ENCODE peak calls at places on chromosome 4, in four cellular contexts. M is HepG2, Y is K562, U is SK-N-SH. D is an unnamed sample.

GRCh38 chr4:183838987-183839712 is 66.0 kb upstream of the STOX2 start:
- DNase-seq in Y (no peak), U (peak; percentile 56), M (no peak), D (no peak)

GRCh38 chr4:6916587-6917444 is 7.2 kb downstream of the TBC1D14 start:
- DNase-seq in U (no peak), M (no peak), Y (peak; percentile 82), D (peak; percentile 7)

GRCh38 chr4:122963222-122963621 is 40.8 kb upstream of the NUDT6 start:
- DNase-seq in U (no peak), Y (no peak), M (no peak), D (no peak)

GRCh38 chr4:87559090-87559837 is 30.1 kb upstream of the SPARCL1 start:
- DNase-seq in M (no peak), Y (no peak), U (peak; percentile 40), D (peak; percentile 22)

GRCh38 chr4:152245706-152246105 is 290.2 kb downstream of the FBXW7 start:
- DNase-seq in Y (no peak), M (no peak), U (no peak), D (no peak)

GRCh38 chr4:146098397-146098796 is 77.1 kb upstream of the LSM6 start:
- DNase-seq in M (no peak), Y (no peak), U (no peak), D (no peak)

GRCh38 chr4:6332042-6332668 is 62.5 kb downstream of the WFS1 start:
- DNase-seq in Y (peak; percentile 66), M (no peak), U (peak; percentile 84), D (peak; percentile 82)

GRCh38 chr4:152901205-152901604 is 34.9 kb upstream of the FHDC1 start:
- DNase-seq in M (no peak), Y (no peak), U (no peak), D (no peak)

GRCh38 chr4:150173854-150174398 is 95.7 kb downstream of the DCLK2 start:
- DNase-seq in M (no peak), U (no peak), Y (no peak), D (no peak)

GRCh38 chr4:51842167-51842553 is 793 bp upstream of the DCUN1D4 start:
- DNase-seq in U (peak; percentile 47), M (no peak), Y (no peak), D (no peak)

GRCh38 chr4:140567722-140568121 is 1.0 kb downstream of the UCP1 start:
- DNase-seq in M (no peak), U (peak; percentile 32), Y (no peak), D (peak; percentile 37)

GRCh38 chr4:122914938-122915337 is 7.5 kb downstream of the NUDT6 start:
- DNase-seq in Y (no peak), M (no peak), U (no peak), D (no peak)

GRCh38 chr4:24753519-24753918 is 41.9 kb upstream of the SOD3 start:
- DNase-seq in M (no peak), U (no peak), Y (no peak), D (no peak)

GRCh38 chr4:165378763-165379631 is at the start of gene CPE:
- DNase-seq in Y (no peak), M (peak; percentile 81), U (peak; percentile 95), D (peak; percentile 72)

GRCh38 chr4:124566030-124566429 is 146.5 kb downstream of the ANKRD50 start:
- DNase-seq in M (no peak), U (no peak), Y (no peak), D (no peak)

GRCh38 chr4:107699466-107700206 is 20.4 kb downstream of the PAPSS1 start:
- DNase-seq in Y (no peak), M (no peak), U (no peak), D (no peak)

GRCh38 chr4:6504900-6505496 is 32.6 kb upstream of the PPP2R2C start:
- DNase-seq in Y (no peak), M (no peak), U (no peak), D (no peak)

GRCh38 chr4:85039526-85039925 is 73.0 kb upstream of the WDFY3 start:
- DNase-seq in Y (no peak), M (no peak), U (no peak), D (no peak)

GRCh38 chr4:128793859-128794667 is 15.4 kb upstream of the JADE1 start:
- DNase-seq in Y (no peak), U (no peak), M (no peak), D (no peak)
- TF ChIP-seq FOXJ3 in Y (no peak), U (no peak), M (no peak), D (no peak)

DNA sequence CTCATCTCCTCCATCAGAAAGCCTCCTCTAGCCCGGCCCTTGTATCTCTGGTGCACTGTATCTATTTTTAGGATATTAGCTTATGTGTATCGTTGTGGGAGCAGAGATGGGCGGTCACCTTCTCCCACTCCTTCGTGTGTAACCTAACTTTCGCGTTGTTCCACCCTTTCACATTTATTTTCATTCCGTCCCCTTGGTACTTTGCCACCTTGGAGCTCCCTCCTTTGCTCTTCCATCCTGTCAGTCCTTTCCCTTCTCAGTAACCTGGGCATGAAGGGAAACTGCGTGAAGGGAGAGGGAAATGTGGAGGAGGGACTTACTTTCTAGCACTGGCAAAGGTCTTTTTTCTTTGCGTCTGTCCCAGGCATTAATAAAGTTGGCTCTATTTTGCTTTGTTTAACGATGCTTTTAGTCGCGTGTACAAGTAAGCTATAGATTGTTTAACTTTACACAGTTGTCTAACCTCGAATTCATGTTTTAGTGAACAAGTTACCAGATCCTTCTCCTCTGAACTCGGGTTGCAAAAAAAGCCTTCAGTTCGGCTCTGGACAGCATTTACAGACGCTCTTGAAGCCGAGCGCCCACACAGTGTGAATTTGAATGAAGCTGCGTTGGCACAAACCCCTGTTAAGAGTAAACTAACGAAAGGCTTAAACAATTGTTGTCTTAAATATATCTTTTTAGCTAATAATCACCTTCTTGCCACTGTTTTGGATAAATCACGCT is 3.9 kb downstream of the PCDH10 start:
- DNase-seq in M (no peak), Y (no peak), U (no peak), D (no peak)
- TF ChIP-seq FOXJ3 in M (no peak), Y (no peak), U (no peak), D (no peak)

GRCh38 chr4:109248322-109248895 is 54.0 kb downstream of the COL25A1 start:
- DNase-seq in Y (no peak), M (no peak), U (no peak), D (no peak)

GRCh38 chr4:109254845-109255244 is 47.6 kb downstream of the COL25A1 start:
- DNase-seq in Y (no peak), U (no peak), M (no peak), D (no peak)

GRCh38 chr4:109256847-109257246 is 45.6 kb downstream of the COL25A1 start:
- DNase-seq in U (no peak), M (no peak), Y (no peak), D (no peak)

GRCh38 chr4:109251396-109251795 is 51.1 kb downstream of the COL25A1 start:
- DNase-seq in M (peak; percentile 3), U (no peak), Y (no peak), D (no peak)
- TF ChIP-seq FOXJ3 in M (no peak), U (no peak), Y (no peak), D (no peak)

GRCh38 chr4:160212078-160212477 is 1109.2 kb downstream of the RAPGEF2 start:
- DNase-seq in M (no peak), Y (no peak), U (no peak), D (no peak)

GRCh38 chr4:160213377-160213776 is 1110.5 kb downstream of the RAPGEF2 start:
- DNase-seq in Y (no peak), U (no peak), M (no peak), D (no peak)

DNA sequence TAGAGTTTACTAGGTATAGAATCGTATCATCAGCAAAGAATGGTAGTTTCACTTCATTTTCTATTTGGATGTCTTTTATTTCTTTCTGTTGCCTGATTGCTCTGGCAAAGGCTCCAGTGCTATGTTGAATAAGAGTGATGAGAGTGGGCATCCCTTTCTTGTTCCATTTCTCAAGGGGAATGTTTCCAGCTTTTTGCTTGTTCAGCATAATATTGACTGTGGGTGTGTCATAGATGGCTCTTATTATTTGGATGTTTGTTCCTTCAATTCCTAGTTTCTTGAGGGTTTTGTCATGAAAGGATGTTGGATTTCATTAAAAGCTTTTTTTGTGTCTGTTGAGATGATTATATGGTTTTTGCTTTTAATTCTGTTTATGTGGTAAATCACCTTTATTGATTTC is 1114.5 kb downstream of the RAPGEF2 start:
- DNase-seq in U (no peak), Y (no peak), M (no peak), D (no peak)
- TF ChIP-seq FOXJ3 in U (no peak), Y (no peak), M (no peak), D (no peak)

GRCh38 chr4:161926033-161926828 is 237.6 kb downstream of the FSTL5 start:
- DNase-seq in M (no peak), Y (no peak), U (no peak), D (no peak)
- TF ChIP-seq FOXJ3 in M (no peak), Y (no peak), U (no peak), D (no peak)

DNA sequence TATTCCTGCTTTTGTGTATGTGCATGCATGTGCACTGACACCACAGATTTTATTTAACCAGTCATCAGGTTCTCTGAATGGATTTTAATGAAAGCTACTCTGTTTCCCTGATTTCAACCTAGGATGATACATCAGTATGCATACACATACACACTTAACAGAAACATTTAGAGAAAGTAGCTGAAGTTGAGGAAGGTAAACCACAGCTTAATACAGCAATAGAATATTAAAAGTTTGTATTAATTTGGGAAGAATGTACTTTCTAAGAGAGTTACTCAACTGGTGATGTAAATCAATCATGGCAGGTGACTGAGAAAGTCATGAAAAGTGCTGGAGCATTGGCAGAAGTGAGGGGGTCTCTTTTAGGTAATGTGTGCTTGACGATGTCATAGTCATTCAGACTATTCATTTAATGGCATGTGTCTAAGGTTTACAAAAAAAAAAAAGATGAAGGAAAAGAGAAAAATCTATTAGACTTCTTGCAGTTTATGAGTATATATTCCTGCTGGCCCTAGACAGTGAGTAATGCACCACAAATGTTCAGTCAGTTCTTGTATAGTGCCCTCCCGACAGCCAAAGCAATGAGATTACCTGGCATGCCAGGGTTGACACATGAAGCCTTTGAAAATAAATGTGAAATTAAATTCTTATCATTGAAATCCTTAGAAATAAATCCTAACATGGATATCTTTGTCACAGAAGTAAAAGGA is 187.6 kb downstream of the RAPGEF2 start:
- DNase-seq in Y (no peak), U (no peak), M (no peak), D (no peak)
- TF ChIP-seq FOXJ3 in Y (no peak), U (no peak), M (no peak), D (no peak)